ENCODE peak calls at places on chromosome 13, in six cellular contexts. Z is psoas muscle, S is AG04450, B is breast epithelium, I is GM12865, O is HFF-Myc. V is an unnamed sample.

GRCh38 chr13:61838568-61838967 is 422.9 kb upstream of the PCDH20 start:
- DNase-seq in Z (no peak), S (no peak), B (no peak), I (no peak), O (no peak), V (no peak)

GRCh38 chr13:94968040-94968756 is 255.9 kb upstream of the SOX21 start:
- DNase-seq in Z (no peak), S (no peak), B (no peak), I (no peak), O (no peak), V (no peak)

GRCh38 chr13:51041126-51041525 is 69.9 kb downstream of the C13orf42 start:
- DNase-seq in Z (no peak), S (no peak), B (no peak), I (no peak), O (no peak), V (no peak)

GRCh38 chr13:75458696-75459422 is 23.1 kb downstream of the TBC1D4 start:
- DNase-seq in Z (peak), S (no peak), B (peak), I (peak), O (no peak), V (no peak)

GRCh38 chr13:42258747-42259146 is 13.2 kb upstream of the AKAP11 start:
- DNase-seq in Z (no peak), S (no peak), B (no peak), I (no peak), O (no peak), V (no peak)

GRCh38 chr13:112715715-112716460 is 26.1 kb downstream of the ATP11A start:
- DNase-seq in Z (no peak), S (no peak), B (no peak), I (peak), O (no peak), V (no peak)

GRCh38 chr13:51920786-51921185 is 59.0 kb downstream of the CCDC70 start:
- DNase-seq in Z (no peak), S (no peak), B (no peak), I (no peak), O (no peak), V (no peak)

GRCh38 chr13:26300140-26300539 is 46.2 kb downstream of the CDK8 start:
- DNase-seq in Z (no peak), S (no peak), B (no peak), I (no peak), O (peak), V (no peak)

GRCh38 chr13:36217456-36217855 is 3.1 kb upstream of the SOHLH2 start:
- DNase-seq in Z (no peak), S (no peak), B (no peak), I (no peak), O (no peak), V (no peak)

GRCh38 chr13:33678906-33679657 is 138.9 kb upstream of the RFC3 start:
- DNase-seq in Z (peak), S (no peak), B (peak), I (peak), O (no peak), V (peak)

GRCh38 chr13:42355841-42356575 is 84.1 kb downstream of the AKAP11 start:
- DNase-seq in Z (no peak), S (no peak), B (no peak), I (no peak), O (no peak), V (no peak)

GRCh38 chr13:21670006-21670882 is 629 bp upstream of the FGF9 start:
- DNase-seq in Z (peak), S (no peak), B (no peak), I (peak), O (no peak), V (no peak)

GRCh38 chr13:21671793-21672680 is 1.2 kb downstream of the FGF9 start:
- DNase-seq in Z (no peak), S (no peak), B (no peak), I (no peak), O (no peak), V (no peak)

GRCh38 chr13:21672811-21673591 is 2.1 kb downstream of the FGF9 start:
- DNase-seq in Z (no peak), S (no peak), B (no peak), I (no peak), O (no peak), V (no peak)

GRCh38 chr13:21668665-21669599 is 1.9 kb upstream of the FGF9 start:
- DNase-seq in Z (peak), S (no peak), B (no peak), I (peak), O (no peak), V (no peak)

DNA sequence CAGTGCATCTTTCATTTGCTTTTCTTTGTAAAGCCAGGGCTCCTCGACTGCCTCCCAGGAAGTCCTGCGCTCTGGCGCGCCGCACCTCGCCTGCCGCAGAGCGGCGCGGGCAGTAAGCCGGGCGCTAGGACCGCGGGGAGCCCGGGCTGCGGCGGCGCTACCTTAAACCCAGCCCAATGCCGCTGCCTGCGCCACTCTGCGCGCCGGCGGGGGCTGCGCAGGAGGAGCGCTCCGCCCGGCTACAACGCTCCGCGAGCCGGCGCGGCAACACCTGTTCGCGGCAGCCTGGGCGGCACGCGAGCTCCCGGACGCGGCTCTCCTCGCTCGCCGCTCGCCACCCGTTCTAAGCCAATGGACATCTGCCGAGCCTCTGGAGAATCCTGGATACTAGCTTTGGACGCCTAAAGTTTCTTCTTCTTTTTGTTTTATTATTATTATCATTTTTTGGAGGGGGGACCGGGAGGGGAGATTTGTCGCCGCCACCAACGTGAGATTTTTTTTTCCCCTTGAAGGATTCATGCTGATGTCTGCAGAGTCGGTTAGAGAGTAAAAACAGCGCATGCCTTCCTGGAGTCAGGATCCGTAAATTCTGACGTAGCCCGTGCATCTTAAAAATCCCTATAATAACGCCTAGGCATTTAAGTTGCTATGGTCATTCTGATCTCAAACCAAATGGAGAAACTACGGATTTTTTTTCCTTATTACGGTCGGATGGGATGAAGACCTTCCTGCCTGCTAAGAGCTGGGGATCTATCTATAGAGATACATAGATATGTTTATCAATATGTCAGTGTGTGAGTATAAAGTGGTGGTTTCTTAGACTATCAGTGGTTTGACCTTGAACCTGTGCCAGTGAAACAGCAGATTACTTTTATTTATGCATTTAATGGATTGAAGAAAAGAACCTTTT is at the start of gene FGF9:
- DNase-seq in Z (peak), S (no peak), B (peak), I (peak), O (no peak), V (peak)
- TF ChIP-seq CTCF in Z (no peak), S (peak), B (no peak), I (peak), O (no peak), V (no peak)

DNA sequence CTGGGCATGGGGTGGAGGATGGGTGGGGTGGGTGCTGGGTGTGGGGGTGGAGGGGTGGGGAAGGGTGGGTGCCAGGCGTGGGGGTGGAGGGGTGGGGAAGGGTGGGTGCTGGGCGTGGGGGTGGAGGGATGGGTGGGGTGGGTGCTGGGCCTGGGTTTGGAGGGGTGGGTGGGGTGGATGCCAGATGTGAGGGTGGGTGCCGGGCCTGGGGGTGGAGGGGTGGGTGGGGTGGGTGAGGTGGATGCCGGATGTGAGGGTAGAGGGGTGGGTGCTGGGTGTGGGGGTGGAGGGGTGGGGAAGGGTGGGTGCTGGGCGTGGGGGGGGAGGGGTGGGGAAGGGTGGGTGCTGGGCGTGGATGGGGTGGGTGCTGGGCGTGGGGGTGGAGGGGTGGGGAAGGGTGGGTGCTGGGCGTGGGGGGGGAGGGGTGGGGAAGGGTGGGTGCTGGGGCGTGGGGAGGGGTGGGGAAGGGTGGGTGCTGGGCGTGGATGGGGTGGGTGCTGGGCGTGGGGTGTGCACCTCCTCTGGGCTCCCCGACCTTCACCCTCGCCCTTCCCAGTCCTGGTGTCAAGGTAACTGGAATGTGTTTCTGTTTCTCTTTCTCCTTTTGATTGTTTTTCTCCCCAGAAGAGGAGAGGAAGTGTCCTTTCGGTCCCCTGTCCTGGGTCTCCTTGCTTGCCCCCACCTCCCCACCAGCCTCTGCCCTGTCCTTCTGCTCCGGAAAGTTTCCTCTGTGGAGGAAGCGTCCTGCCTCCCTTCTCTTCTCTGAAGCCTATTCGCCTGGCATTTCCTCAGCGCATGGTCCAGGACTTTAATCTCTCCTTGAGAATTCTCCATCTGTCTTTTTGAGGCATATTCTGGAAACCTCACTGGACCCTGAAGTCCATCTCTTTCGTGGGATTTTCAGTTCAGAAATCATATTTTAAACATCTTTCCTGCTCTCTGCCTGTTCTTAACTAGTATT is 22.9 kb upstream of the CFAP97D2 start:
- DNase-seq in Z (no peak), S (no peak), B (no peak), I (no peak), O (no peak), V (no peak)
- H3K4me3 ChIP-seq in Z (no peak), S (no peak), B (no peak), I (no peak), O (no peak), V (no peak)

GRCh38 chr13:103573446-103573845 is 507.2 kb upstream of the SLC10A2 start:
- DNase-seq in Z (no peak), S (no peak), B (no peak), I (no peak), O (no peak), V (no peak)
- TF ChIP-seq CTCF in Z (no peak), S (no peak), B (no peak), I (no peak), O (no peak), V (no peak)

DNA sequence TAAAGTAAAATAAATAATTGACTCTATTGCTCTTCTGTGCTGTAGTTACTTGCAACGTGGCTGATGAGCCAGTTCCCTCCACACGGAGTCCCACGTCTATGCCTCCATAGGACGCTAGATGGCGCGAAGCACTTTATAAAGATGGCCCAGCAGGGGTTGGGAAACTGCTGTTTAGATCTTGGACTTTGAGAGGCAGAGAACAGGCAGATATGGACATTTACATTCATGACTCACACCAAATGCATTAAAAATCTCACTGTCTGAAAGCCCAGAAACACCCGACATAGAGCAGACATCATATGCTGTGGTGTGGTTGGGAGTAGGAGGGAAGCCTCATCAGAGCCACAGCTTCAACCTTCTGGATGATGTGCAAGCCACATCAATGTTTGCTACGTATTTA is 643.1 kb upstream of the ARGLU1 start:
- DNase-seq in Z (peak), S (peak), B (peak), I (peak), O (peak), V (peak)
- H3K4me3 ChIP-seq in Z (no peak), S (no peak), B (peak), I (no peak), O (no peak), V (no peak)

GRCh38 chr13:98979012-98979411 is 1.1 kb upstream of the DOCK9 start:
- DNase-seq in Z (no peak), S (no peak), B (no peak), I (no peak), O (no peak), V (no peak)

GRCh38 chr13:98984983-98985382 is 7.1 kb upstream of the DOCK9 start:
- DNase-seq in Z (no peak), S (no peak), B (no peak), I (no peak), O (no peak), V (no peak)

GRCh38 chr13:98984118-98984517 is 6.3 kb upstream of the DOCK9 start:
- DNase-seq in Z (no peak), S (no peak), B (no peak), I (no peak), O (no peak), V (no peak)

GRCh38 chr13:98983182-98983581 is 5.3 kb upstream of the DOCK9 start:
- DNase-seq in Z (no peak), S (no peak), B (no peak), I (no peak), O (no peak), V (no peak)

DNA sequence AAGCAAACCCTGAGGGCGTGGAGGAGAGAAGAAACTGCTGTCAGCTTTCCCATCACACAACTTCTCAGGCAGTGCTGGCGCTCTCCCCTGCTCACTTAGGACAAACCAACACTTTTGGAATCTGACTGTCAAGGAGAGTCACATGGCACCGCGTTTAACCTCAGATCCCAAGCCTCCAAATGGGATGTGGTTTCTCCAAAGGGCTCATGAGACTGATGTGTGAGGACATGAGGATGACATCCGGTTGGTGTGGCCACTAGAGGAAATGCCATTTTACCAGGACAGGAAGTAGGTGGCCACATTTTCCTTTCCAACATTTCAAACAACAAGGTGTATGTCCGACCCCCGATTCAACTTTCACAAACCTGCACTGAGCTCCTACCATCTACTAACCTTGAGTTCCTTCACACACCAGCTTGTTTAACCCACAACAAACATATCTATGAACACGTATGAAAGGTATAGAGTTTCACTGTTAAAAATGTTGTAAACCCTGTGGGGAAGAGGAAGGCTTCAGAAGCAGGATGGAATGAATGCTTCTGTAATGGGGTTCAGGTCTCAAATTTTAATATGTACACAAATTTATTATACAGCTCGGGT is 3.8 kb upstream of the DOCK9 start:
- DNase-seq in Z (no peak), S (no peak), B (no peak), I (peak), O (no peak), V (no peak)
- TF ChIP-seq CTCF in Z (no peak), S (no peak), B (no peak), I (no peak), O (no peak), V (no peak)

GRCh38 chr13:102774596-102775375 is 1.2 kb upstream of the TEX30 start:
- DNase-seq in Z (no peak), S (no peak), B (no peak), I (no peak), O (no peak), V (no peak)
- H3K4me3 ChIP-seq in Z (peak), S (no peak), B (no peak), I (no peak), O (no peak), V (no peak)

GRCh38 chr13:29718694-29719093 is 123.2 kb upstream of the SLC7A1 start:
- DNase-seq in Z (no peak), S (no peak), B (no peak), I (no peak), O (no peak), V (no peak)

GRCh38 chr13:29716493-29716892 is 121.0 kb upstream of the SLC7A1 start:
- DNase-seq in Z (no peak), S (no peak), B (no peak), I (peak), O (no peak), V (no peak)

GRCh38 chr13:29707876-29708543 is 112.5 kb upstream of the SLC7A1 start:
- DNase-seq in Z (no peak), S (peak), B (no peak), I (peak), O (peak), V (peak)

GRCh38 chr13:29713841-29714240 is 118.4 kb upstream of the SLC7A1 start:
- DNase-seq in Z (no peak), S (no peak), B (no peak), I (peak), O (no peak), V (no peak)
- TF ChIP-seq CTCF in Z (peak), S (peak), B (no peak), I (peak), O (peak), V (peak)